ENCODE peak calls at places on chromosomes 7 and 10, in ten cellular contexts. A is nephron progenitor cell; Z is HTR-8/SVneo; N is tibial artery; I is thoracic aorta; Y is activated naive CD4-positive, alpha-beta T cell treated with Interleukin-2 at 50 U/mL for 16 hours; C is brain microvascular endothelial cell; W is bronchial epithelial cell; O is keratinocyte; F is SK-N-DZ. U is an unnamed sample.
A peak's percentile ranks its signal among the peaks of the same experiment; 100 is the strongest.

GRCh38 chr7:151819826-151820225 is 57.1 kb downstream of the PRKAG2 start:
- DNase-seq in O (no peak), W (no peak), F (no peak), Y (no peak), I (no peak), N (no peak), C (no peak), A (no peak), Z (no peak), U (no peak)

GRCh38 chr7:27636326-27637006 is 26.2 kb downstream of the HIBADH start:
- DNase-seq in N (no peak), Y (no peak), O (no peak), A (no peak), Z (no peak), I (no peak), W (no peak), C (no peak), F (no peak), U (no peak)

GRCh38 chr7:158985583-158985982 is 129.2 kb downstream of the DYNC2I1 start:
- DNase-seq in C (no peak), Y (no peak), F (no peak), O (no peak), A (no peak), N (no peak), I (no peak), W (no peak), Z (no peak), U (no peak)

GRCh38 chr7:151010307-151011096 is 13.8 kb downstream of the ATG9B start:
- DNase-seq in W (no peak), Y (peak; percentile 46), O (no peak), F (peak; percentile 78), C (no peak), A (peak; percentile 54), I (no peak), Z (no peak), N (no peak), U (no peak)

GRCh38 chr7:49483142-49483541 is 290.3 kb upstream of the VWC2 start:
- DNase-seq in A (no peak), C (no peak), O (no peak), Y (no peak), Z (no peak), N (no peak), F (no peak), W (no peak), I (no peak), U (no peak)

GRCh38 chr7:105413887-105414437 is 25.2 kb upstream of the SRPK2 start:
- DNase-seq in W (no peak), C (no peak), I (no peak), F (no peak), N (no peak), Y (no peak), Z (no peak), O (no peak), A (no peak), U (no peak)

GRCh38 chr10:87752571-87752970 is 65.5 kb downstream of the ATAD1 start:
- DNase-seq in O (peak; percentile 23), Y (no peak), F (no peak), C (no peak), A (no peak), N (no peak), W (peak; percentile 89), I (no peak), Z (peak; percentile 19), U (no peak)

GRCh38 chr7:158821173-158822021 is 7.9 kb downstream of the ESYT2 start:
- DNase-seq in N (no peak), I (no peak), F (no peak), Z (no peak), A (no peak), C (peak; percentile 79), O (no peak), W (peak; percentile 87), Y (no peak), U (peak; percentile 31)

GRCh38 chr7:135793841-135794240 is 45.2 kb upstream of the FAM180A start:
- DNase-seq in F (no peak), W (no peak), C (no peak), A (no peak), Y (no peak), I (no peak), Z (no peak), O (no peak), N (no peak), U (no peak)

GRCh38 chr7:87505557-87506242 is 30.2 kb upstream of the ABCB4 start:
- DNase-seq in I (no peak), C (no peak), F (no peak), A (no peak), Y (no peak), Z (no peak), N (no peak), O (no peak), W (no peak), U (no peak)

GRCh38 chr10:110326351-110327032 is 21.8 kb upstream of the SMNDC1 start:
- DNase-seq in O (no peak), Y (no peak), C (peak; percentile 73), F (no peak), A (no peak), N (no peak), Z (no peak), I (no peak), W (peak; percentile 67), U (peak; percentile 19)

GRCh38 chr10:27504897-27505457 is 873 bp downstream of the RAB18 start:
- DNase-seq in W (peak; percentile 69), Y (no peak), N (no peak), O (no peak), Z (no peak), I (no peak), C (peak; percentile 20), A (no peak), F (no peak), U (peak; percentile 31)

GRCh38 chr7:66664590-66665293 is 36.1 kb downstream of the KCTD7 start:
- DNase-seq in I (no peak), O (no peak), Z (no peak), W (no peak), A (peak; percentile 14), N (no peak), Y (no peak), C (no peak), F (no peak), U (no peak)

GRCh38 chr10:83545901-83546391 is 593.4 kb upstream of the GHITM start:
- DNase-seq in W (peak; percentile 16), I (no peak), Z (no peak), F (peak; percentile 82), C (no peak), N (no peak), A (no peak), Y (no peak), O (no peak), U (peak; percentile 34)

GRCh38 chr7:2969398-2970306 is 74.0 kb downstream of the CARD11 start:
- DNase-seq in W (no peak), C (no peak), N (peak; percentile 7), Z (no peak), A (no peak), Y (no peak), I (no peak), F (no peak), O (no peak), U (no peak)

GRCh38 chr10:81820418-81820817 is 54.6 kb upstream of the NRG3 start:
- DNase-seq in W (peak; percentile 7), A (no peak), O (no peak), C (no peak), F (peak; percentile 40), N (no peak), I (no peak), Y (no peak), Z (no peak), U (peak; percentile 70)

GRCh38 chr10:91797077-91797690 is 1.0 kb upstream of the TNKS2 start:
- DNase-seq in N (no peak), F (no peak), C (no peak), O (no peak), A (no peak), Y (no peak), I (no peak), Z (no peak), W (peak; percentile 70), U (no peak)

GRCh38 chr7:64729089-64729848 is 63.3 kb downstream of the ZNF107 start:
- DNase-seq in Y (no peak), C (no peak), A (no peak), I (no peak), O (no peak), N (no peak), Z (no peak), W (no peak), F (no peak), U (no peak)

GRCh38 chr7:130151591-130152269 is 53.5 kb downstream of the TMEM209 start:
- DNase-seq in N (no peak), O (no peak), F (no peak), Y (peak; percentile 44), Z (no peak), C (no peak), I (no peak), W (no peak), A (no peak), U (no peak)

GRCh38 chr7:2934211-2934731 is 90.2 kb upstream of the GNA12 start:
- DNase-seq in N (peak; percentile 43), C (peak; percentile 67), Y (no peak), O (peak; percentile 59), W (peak; percentile 93), Z (peak; percentile 77), F (no peak), I (no peak), A (no peak), U (peak; percentile 53)

GRCh38 chr7:3436746-3437145 is 135.7 kb downstream of the SDK1 start:
- DNase-seq in N (no peak), W (peak; percentile 51), I (no peak), F (no peak), Y (no peak), C (peak; percentile 70), Z (peak; percentile 57), O (no peak), A (no peak), U (no peak)

GRCh38 chr7:39536926-39537325 is 29.3 kb upstream of the YAE1 start:
- DNase-seq in I (no peak), F (no peak), Z (no peak), O (no peak), A (no peak), C (no peak), W (no peak), Y (no peak), N (no peak), U (no peak)

GRCh38 chr10:90871761-90872647 is at the start of gene RPP30:
- DNase-seq in N (peak; percentile 91), F (peak; percentile 81), I (peak; percentile 47), Y (peak; percentile 89), W (peak; percentile 84), Z (peak; percentile 80), A (peak; percentile 84), C (peak; percentile 83), O (peak; percentile 41), U (peak; percentile 87)

GRCh38 chr7:124077546-124077945 is 44.7 kb upstream of the TMEM229A start:
- DNase-seq in I (no peak), O (no peak), F (no peak), W (no peak), Z (no peak), N (no peak), Y (no peak), C (no peak), A (no peak), U (no peak)

GRCh38 chr7:91620827-91621226 is 259.7 kb downstream of the MTERF1 start:
- DNase-seq in N (no peak), W (no peak), I (no peak), F (no peak), A (no peak), Y (no peak), Z (no peak), C (no peak), O (no peak), U (no peak)